ENCODE peak calls at places on chromosome 14, in four cellular contexts. One of them, this sample, is unnamed.

GRCh38 chr14:71203306-71203705 is 296.0 kb downstream of the PCNX1 start:
- DNase-seq in RWPE1: no peak
- DNase-seq in CD8-positive, alpha-beta T cell: no peak
- DNase-seq in heart right ventricle: no peak
- DNase-seq in this sample: no peak

GRCh38 chr14:100714205-100714781 is 12.4 kb upstream of the DLK1 start:
- DNase-seq in RWPE1: no peak
- DNase-seq in CD8-positive, alpha-beta T cell: no peak
- DNase-seq in heart right ventricle: no peak
- DNase-seq in this sample: no peak

GRCh38 chr14:87732562-87732961 is 260.4 kb downstream of the GALC start:
- DNase-seq in RWPE1: no peak
- DNase-seq in CD8-positive, alpha-beta T cell: no peak
- DNase-seq in heart right ventricle: no peak
- DNase-seq in this sample: no peak

GRCh38 chr14:52700701-52701172 is 5.4 kb upstream of the ERO1A start:
- DNase-seq in RWPE1: peak; percentile 71
- DNase-seq in CD8-positive, alpha-beta T cell: no peak
- DNase-seq in heart right ventricle: no peak
- DNase-seq in this sample: no peak

GRCh38 chr14:104353221-104353920 is 215.0 kb downstream of the KIF26A start:
- DNase-seq in RWPE1: no peak
- DNase-seq in CD8-positive, alpha-beta T cell: no peak
- DNase-seq in heart right ventricle: peak; percentile 3
- DNase-seq in this sample: no peak

GRCh38 chr14:53126705-53127104 is 26.4 kb downstream of the DDHD1 start:
- DNase-seq in RWPE1: no peak
- DNase-seq in CD8-positive, alpha-beta T cell: no peak
- DNase-seq in heart right ventricle: no peak
- DNase-seq in this sample: no peak

GRCh38 chr14:34970665-34971064 is 12.1 kb upstream of the SRP54 start:
- DNase-seq in RWPE1: no peak
- DNase-seq in CD8-positive, alpha-beta T cell: no peak
- DNase-seq in heart right ventricle: no peak
- DNase-seq in this sample: no peak

GRCh38 chr14:77052281-77053044 is 24.0 kb upstream of the IRF2BPL start:
- DNase-seq in RWPE1: no peak
- DNase-seq in CD8-positive, alpha-beta T cell: no peak
- DNase-seq in heart right ventricle: no peak
- DNase-seq in this sample: no peak

GRCh38 chr14:103702497-103703432 is 12.5 kb downstream of the XRCC3 start:
- DNase-seq in RWPE1: no peak
- DNase-seq in CD8-positive, alpha-beta T cell: no peak
- DNase-seq in heart right ventricle: no peak
- DNase-seq in this sample: no peak

GRCh38 chr14:84622357-84622756 is 907.6 kb upstream of the FLRT2 start:
- DNase-seq in RWPE1: no peak
- DNase-seq in CD8-positive, alpha-beta T cell: no peak
- DNase-seq in heart right ventricle: no peak
- DNase-seq in this sample: no peak

GRCh38 chr14:73784065-73784987 is 67.3 kb upstream of the PTGR2 start:
- DNase-seq in RWPE1: no peak
- DNase-seq in CD8-positive, alpha-beta T cell: no peak
- DNase-seq in heart right ventricle: no peak
- DNase-seq in this sample: no peak

GRCh38 chr14:101973356-101973755 is 9.0 kb downstream of the DYNC1H1 start:
- DNase-seq in RWPE1: no peak
- DNase-seq in CD8-positive, alpha-beta T cell: no peak
- DNase-seq in heart right ventricle: no peak
- DNase-seq in this sample: no peak

GRCh38 chr14:36979863-36980262 is 192.5 kb downstream of the SLC25A21 start:
- DNase-seq in RWPE1: no peak
- DNase-seq in CD8-positive, alpha-beta T cell: no peak
- DNase-seq in heart right ventricle: no peak
- DNase-seq in this sample: no peak
- H3K27ac ChIP-seq in RWPE1: no peak overlapping the region
- H3K27ac ChIP-seq in CD8-positive, alpha-beta T cell: no peak overlapping the region
- H3K27ac ChIP-seq in heart right ventricle: no peak overlapping the region
- H3K27ac ChIP-seq in this sample: no peak overlapping the region

GRCh38 chr14:59187802-59188460 is 536 bp upstream of the DAAM1 start:
- DNase-seq in RWPE1: peak; percentile 3
- DNase-seq in CD8-positive, alpha-beta T cell: peak; percentile 12
- DNase-seq in heart right ventricle: peak; percentile 25
- DNase-seq in this sample: peak; percentile 44
- H3K27ac ChIP-seq in RWPE1: peak overlapping the region; percentile 90
- H3K27ac ChIP-seq in CD8-positive, alpha-beta T cell: peak overlapping the region; percentile 66
- H3K27ac ChIP-seq in heart right ventricle: peak overlapping the region; percentile 95
- H3K27ac ChIP-seq in this sample: peak overlapping the region; percentile 73

GRCh38 chr14:68316078-68316868 is 476.6 kb downstream of the ZFP36L1 start:
- DNase-seq in RWPE1: no peak
- DNase-seq in CD8-positive, alpha-beta T cell: no peak
- DNase-seq in heart right ventricle: no peak
- DNase-seq in this sample: no peak
- H3K27ac ChIP-seq in RWPE1: no peak overlapping the region
- H3K27ac ChIP-seq in CD8-positive, alpha-beta T cell: no peak overlapping the region
- H3K27ac ChIP-seq in heart right ventricle: no peak overlapping the region
- H3K27ac ChIP-seq in this sample: no peak overlapping the region

GRCh38 chr14:25111061-25111601 is 61.2 kb upstream of the STXBP6 start:
- DNase-seq in RWPE1: no peak
- DNase-seq in CD8-positive, alpha-beta T cell: no peak
- DNase-seq in heart right ventricle: peak; percentile 66
- DNase-seq in this sample: peak; percentile 10
- H3K27ac ChIP-seq in RWPE1: no peak overlapping the region
- H3K27ac ChIP-seq in CD8-positive, alpha-beta T cell: no peak overlapping the region
- H3K27ac ChIP-seq in heart right ventricle: peak overlapping the region; percentile 72
- H3K27ac ChIP-seq in this sample: peak overlapping the region; percentile 55